ENCODE peak calls at places on chromosomes 6 and 20, in four cellular contexts. One of them, this sample, is unnamed.
A peak's percentile ranks its signal among the peaks of the same experiment; 100 is the strongest.

GRCh38 chr6:28941681-28942448 is 18.1 kb upstream of the TRIM27 start:
- DNase-seq in IMR-90: no peak
- DNase-seq in mesendoderm: no peak
- DNase-seq in mesenchymal stem cell: no peak
- DNase-seq in this sample: no peak

GRCh38 chr6:169801396-169802160 is 50.2 kb downstream of the ERMARD start:
- DNase-seq in IMR-90: no peak
- DNase-seq in mesenchymal stem cell: no peak
- DNase-seq in mesendoderm: no peak
- DNase-seq in this sample: peak; percentile 32

GRCh38 chr6:25414168-25414567 is 135.0 kb downstream of the CARMIL1 start:
- DNase-seq in mesendoderm: no peak
- DNase-seq in IMR-90: no peak
- DNase-seq in mesenchymal stem cell: no peak
- DNase-seq in this sample: no peak

GRCh38 chr6:27295301-27296079 is 16.6 kb downstream of the POM121L2 start:
- DNase-seq in mesendoderm: peak; percentile 95
- DNase-seq in mesenchymal stem cell: peak; percentile 73
- DNase-seq in IMR-90: peak; percentile 85
- DNase-seq in this sample: peak; percentile 71

GRCh38 chr20:4061989-4062388 is 46.6 kb upstream of the RNF24 start:
- DNase-seq in mesendoderm: no peak
- DNase-seq in IMR-90: no peak
- DNase-seq in mesenchymal stem cell: no peak
- DNase-seq in this sample: no peak

GRCh38 chr20:53654932-53655674 is 61.5 kb upstream of the ZNF217 start:
- DNase-seq in mesenchymal stem cell: peak; percentile 21
- DNase-seq in IMR-90: no peak
- DNase-seq in mesendoderm: no peak
- DNase-seq in this sample: no peak

GRCh38 chr20:44990425-44990824 is 24.1 kb downstream of the STK4 start:
- DNase-seq in mesendoderm: no peak
- DNase-seq in mesenchymal stem cell: peak; percentile 18
- DNase-seq in IMR-90: no peak
- DNase-seq in this sample: no peak

GRCh38 chr6:44972710-44973109 is 355.4 kb upstream of the RUNX2 start:
- DNase-seq in mesendoderm: peak; percentile 22
- DNase-seq in IMR-90: no peak
- DNase-seq in mesenchymal stem cell: no peak
- DNase-seq in this sample: no peak

GRCh38 chr20:766906-767305 is 1.4 kb downstream of the SLC52A3 start:
- DNase-seq in mesendoderm: no peak
- DNase-seq in IMR-90: no peak
- DNase-seq in mesenchymal stem cell: no peak
- DNase-seq in this sample: no peak

GRCh38 chr6:169745405-169745804 is 6.0 kb downstream of the DYNLT2 start:
- DNase-seq in mesendoderm: no peak
- DNase-seq in IMR-90: no peak
- DNase-seq in mesenchymal stem cell: no peak
- DNase-seq in this sample: no peak

GRCh38 chr6:36958775-36959554 is 4.4 kb downstream of the PI16 start:
- DNase-seq in mesendoderm: peak; percentile 31
- DNase-seq in mesenchymal stem cell: no peak
- DNase-seq in IMR-90: no peak
- DNase-seq in this sample: peak; percentile 78

GRCh38 chr6:163718537-163718936 is 304.0 kb downstream of the QKI start:
- DNase-seq in mesenchymal stem cell: no peak
- DNase-seq in mesendoderm: no peak
- DNase-seq in IMR-90: no peak
- DNase-seq in this sample: no peak

GRCh38 chr6:163719028-163719742 is 304.7 kb downstream of the QKI start:
- DNase-seq in mesendoderm: no peak
- DNase-seq in IMR-90: no peak
- DNase-seq in mesenchymal stem cell: no peak
- DNase-seq in this sample: no peak

GRCh38 chr6:163717106-163717764 is 302.7 kb downstream of the QKI start:
- DNase-seq in IMR-90: no peak
- DNase-seq in mesenchymal stem cell: no peak
- DNase-seq in mesendoderm: no peak
- DNase-seq in this sample: no peak

GRCh38 chr6:163715846-163716245 is 301.3 kb downstream of the QKI start:
- DNase-seq in IMR-90: no peak
- DNase-seq in mesendoderm: no peak
- DNase-seq in mesenchymal stem cell: no peak
- DNase-seq in this sample: no peak

DNA sequence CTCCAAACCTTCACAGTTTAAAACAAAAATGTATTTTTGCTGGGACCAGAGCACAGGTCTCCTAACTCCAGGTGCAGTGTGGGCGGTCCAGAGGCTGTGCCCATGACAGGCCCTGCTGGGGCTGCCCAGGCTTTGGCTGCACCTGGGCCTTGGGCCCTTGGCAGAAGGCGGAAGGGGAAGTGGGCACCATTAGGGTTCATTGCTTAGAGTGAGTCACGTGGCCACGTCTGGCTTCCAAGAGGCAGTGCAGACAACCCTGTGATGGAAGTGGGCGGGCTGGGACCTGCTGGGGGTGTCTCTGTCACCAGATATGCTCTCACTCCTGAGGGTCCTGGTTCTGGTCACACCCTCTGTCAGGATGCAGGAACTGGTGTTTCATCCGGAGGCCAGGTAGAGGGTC is 302.2 kb downstream of the QKI start:
- DNase-seq in mesendoderm: no peak
- DNase-seq in mesenchymal stem cell: no peak
- DNase-seq in IMR-90: no peak
- DNase-seq in this sample: no peak
- H3K18ac ChIP-seq in mesendoderm: no peak overlapping the region
- H3K18ac ChIP-seq in mesenchymal stem cell: no peak overlapping the region
- H3K18ac ChIP-seq in IMR-90: no peak overlapping the region
- H3K18ac ChIP-seq in this sample: no peak overlapping the region

DNA sequence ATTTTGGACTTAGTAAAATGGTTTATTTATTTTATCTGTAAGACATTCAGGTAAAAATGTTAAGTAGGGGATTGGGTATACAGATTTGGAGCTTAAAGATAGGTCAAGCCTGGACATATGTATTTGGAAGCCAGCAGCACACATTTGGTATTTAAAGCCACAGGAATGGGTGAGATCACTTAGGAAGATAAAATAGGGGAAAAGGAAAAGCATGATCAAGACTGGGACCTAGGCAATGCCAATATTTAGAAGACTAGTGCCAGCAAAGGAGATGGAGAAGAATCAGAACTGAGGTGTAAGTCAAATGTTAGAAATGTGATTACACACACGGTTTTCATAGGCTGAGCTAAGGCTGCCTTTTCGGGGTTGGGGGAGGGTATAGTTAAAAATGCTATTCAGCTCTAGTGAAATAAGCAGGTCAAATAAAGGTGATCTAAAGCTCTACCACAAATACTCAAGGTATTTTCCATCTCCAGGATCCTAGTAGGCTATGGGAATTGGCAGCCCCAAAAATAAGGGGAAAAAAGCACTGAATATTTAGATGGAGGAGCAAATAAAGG is 20.6 kb downstream of the SLC2A12 start:
- DNase-seq in mesendoderm: no peak
- DNase-seq in IMR-90: peak; percentile 68
- DNase-seq in mesenchymal stem cell: no peak
- DNase-seq in this sample: no peak
- H3K18ac ChIP-seq in mesendoderm: no peak overlapping the region
- H3K18ac ChIP-seq in IMR-90: no peak overlapping the region
- H3K18ac ChIP-seq in mesenchymal stem cell: no peak overlapping the region
- H3K18ac ChIP-seq in this sample: no peak overlapping the region

GRCh38 chr6:10579803-10580202 is 58.7 kb downstream of the GCNT2 start:
- DNase-seq in IMR-90: no peak
- DNase-seq in mesenchymal stem cell: no peak
- DNase-seq in mesendoderm: no peak
- DNase-seq in this sample: no peak

GRCh38 chr6:10578718-10579117 is 57.6 kb downstream of the GCNT2 start:
- DNase-seq in mesendoderm: no peak
- DNase-seq in mesenchymal stem cell: no peak
- DNase-seq in IMR-90: no peak
- DNase-seq in this sample: no peak

GRCh38 chr6:10582774-10583508 is 61.8 kb downstream of the GCNT2 start:
- DNase-seq in IMR-90: no peak
- DNase-seq in mesendoderm: peak; percentile 95
- DNase-seq in mesenchymal stem cell: no peak
- DNase-seq in this sample: peak; percentile 68

GRCh38 chr6:10576226-10576625 is 55.1 kb downstream of the GCNT2 start:
- DNase-seq in IMR-90: no peak
- DNase-seq in mesenchymal stem cell: no peak
- DNase-seq in mesendoderm: no peak
- DNase-seq in this sample: no peak

GRCh38 chr6:10577112-10577511 is 56.0 kb downstream of the GCNT2 start:
- DNase-seq in IMR-90: no peak
- DNase-seq in mesenchymal stem cell: no peak
- DNase-seq in mesendoderm: peak; percentile 63
- DNase-seq in this sample: no peak
- H3K18ac ChIP-seq in IMR-90: no peak overlapping the region
- H3K18ac ChIP-seq in mesenchymal stem cell: no peak overlapping the region
- H3K18ac ChIP-seq in mesendoderm: peak overlapping the region; percentile 81
- H3K18ac ChIP-seq in this sample: no peak overlapping the region

DNA sequence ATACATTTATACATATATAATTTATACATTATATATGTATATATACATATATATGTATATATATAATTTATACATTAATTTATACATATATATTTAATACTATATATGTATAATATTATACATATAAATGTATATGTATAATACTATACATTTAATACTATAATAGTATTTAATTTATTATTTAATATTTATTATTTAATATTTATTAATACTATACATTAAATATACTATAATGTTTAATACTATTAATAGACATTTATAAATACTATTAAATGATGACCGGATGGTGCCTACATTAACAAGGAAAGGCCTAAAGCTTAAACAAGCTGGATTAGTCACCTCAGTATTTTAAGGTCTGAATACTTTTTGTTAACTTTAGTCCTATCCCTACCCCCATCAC is 145.9 kb upstream of the HTR1E start:
- DNase-seq in IMR-90: no peak
- DNase-seq in mesenchymal stem cell: no peak
- DNase-seq in mesendoderm: no peak
- DNase-seq in this sample: no peak
- H3K18ac ChIP-seq in IMR-90: no peak overlapping the region
- H3K18ac ChIP-seq in mesenchymal stem cell: no peak overlapping the region
- H3K18ac ChIP-seq in mesendoderm: no peak overlapping the region
- H3K18ac ChIP-seq in this sample: no peak overlapping the region

DNA sequence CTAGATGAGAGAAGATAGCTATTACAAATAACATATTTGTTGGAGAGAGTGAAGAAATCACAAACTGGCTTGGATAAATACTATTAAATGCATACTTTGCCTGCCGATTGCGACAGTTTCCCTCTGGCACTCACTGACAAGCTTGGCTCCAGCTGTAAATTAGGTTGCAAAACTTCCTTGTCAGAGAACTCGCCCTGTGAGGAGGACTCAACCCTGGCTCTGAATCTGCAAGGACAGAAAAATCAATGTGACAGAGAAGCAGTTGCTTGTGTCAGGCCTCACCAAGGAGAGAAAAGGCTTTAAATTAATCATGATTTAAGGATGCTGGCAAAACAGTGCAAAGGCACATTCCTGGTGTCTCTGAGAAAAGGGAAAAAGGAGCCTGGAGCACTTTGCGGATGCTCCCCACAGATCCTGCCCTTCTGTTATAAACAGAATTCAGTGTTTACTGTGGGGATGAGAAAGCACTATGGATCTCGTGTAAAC is 423.6 kb upstream of the MARCKS start:
- DNase-seq in mesendoderm: no peak
- DNase-seq in IMR-90: peak; percentile 83
- DNase-seq in mesenchymal stem cell: peak; percentile 92
- DNase-seq in this sample: no peak
- H3K18ac ChIP-seq in mesendoderm: no peak overlapping the region
- H3K18ac ChIP-seq in IMR-90: peak overlapping the region; percentile 6
- H3K18ac ChIP-seq in mesenchymal stem cell: no peak overlapping the region
- H3K18ac ChIP-seq in this sample: no peak overlapping the region